ENCODE peak calls at places on chromosomes 3 and 15, in ten cellular contexts. G, L, F, U, N, O, W, S, E and D are unnamed samples.

GRCh38 chr3:56980798-56981390 is 79.6 kb upstream of the SPATA12 start:
- DNase-seq in G (peak), L (no peak), F (peak), U (no peak), N (peak), O (peak), W (peak), S (peak), E (peak), D (peak)

GRCh38 chr3:58495101-58495500 is 3.2 kb downstream of the KCTD6 start:
- DNase-seq in G (no peak), L (no peak), F (no peak), U (no peak), N (no peak), O (no peak), W (no peak), S (no peak), E (no peak), D (no peak)

GRCh38 chr3:147417896-147418295 is 8.7 kb downstream of the ZIC1 start:
- DNase-seq in G (no peak), L (no peak), F (no peak), U (no peak), N (no peak), O (no peak), W (no peak), S (no peak), E (no peak), D (no peak)

GRCh38 chr3:53554559-53555511 is 60.4 kb downstream of the CACNA1D start:
- DNase-seq in G (no peak), L (no peak), F (no peak), U (no peak), N (no peak), O (no peak), W (no peak), S (no peak), E (no peak), D (no peak)

GRCh38 chr3:138964923-138965322 is 17.9 kb downstream of the FOXL2NB start:
- DNase-seq in G (no peak), L (no peak), F (no peak), U (no peak), N (no peak), O (no peak), W (no peak), S (no peak), E (no peak), D (no peak)

GRCh38 chr15:82263350-82263749 is 732 bp downstream of the SAXO2 start:
- DNase-seq in G (no peak), L (no peak), F (no peak), U (no peak), N (no peak), O (no peak), W (peak), S (peak), E (no peak), D (peak)

GRCh38 chr15:92393994-92394326 is 279 bp downstream of the ST8SIA2 start:
- DNase-seq in G (no peak), L (no peak), F (no peak), U (no peak), N (no peak), O (no peak), W (no peak), S (no peak), E (no peak), D (no peak)

GRCh38 chr3:13111173-13111873 is 38.1 kb upstream of the IQSEC1 start:
- DNase-seq in G (no peak), L (no peak), F (peak), U (no peak), N (no peak), O (peak), W (peak), S (no peak), E (no peak), D (no peak)

GRCh38 chr15:63977102-63977501 is 69.2 kb downstream of the DAPK2 start:
- DNase-seq in G (no peak), L (no peak), F (no peak), U (peak), N (no peak), O (no peak), W (no peak), S (no peak), E (no peak), D (no peak)

GRCh38 chr3:101077361-101078011 is 84.3 kb upstream of the ABI3BP start:
- DNase-seq in G (peak), L (no peak), F (no peak), U (no peak), N (no peak), O (peak), W (peak), S (peak), E (no peak), D (peak)

GRCh38 chr15:90266061-90266431 is 574 bp downstream of the NGRN start:
- DNase-seq in G (peak), L (no peak), F (peak), U (no peak), N (no peak), O (no peak), W (peak), S (peak), E (peak), D (peak)

GRCh38 chr15:52294881-52295420 is 653 bp downstream of the MYO5C start:
- DNase-seq in G (no peak), L (no peak), F (no peak), U (no peak), N (no peak), O (no peak), W (peak), S (no peak), E (no peak), D (no peak)

GRCh38 chr15:87792250-87793030 is 464.1 kb downstream of the NTRK3 start:
- DNase-seq in G (no peak), L (no peak), F (no peak), U (no peak), N (no peak), O (no peak), W (no peak), S (no peak), E (no peak), D (no peak)

GRCh38 chr3:122392868-122393844 is 9.2 kb downstream of the FAM162A start:
- DNase-seq in G (peak), L (no peak), F (no peak), U (no peak), N (no peak), O (peak), W (peak), S (peak), E (no peak), D (peak)

GRCh38 chr15:101522091-101522490 is 32.6 kb upstream of the PCSK6 start:
- DNase-seq in G (no peak), L (no peak), F (no peak), U (peak), N (no peak), O (no peak), W (no peak), S (no peak), E (no peak), D (no peak)

GRCh38 chr3:194256040-194256945 is 94.8 kb downstream of the CPN2 start:
- DNase-seq in G (no peak), L (no peak), F (peak), U (peak), N (no peak), O (no peak), W (no peak), S (no peak), E (no peak), D (no peak)

GRCh38 chr3:41117398-41117870 is 81.9 kb upstream of the CTNNB1 start:
- DNase-seq in G (peak), L (no peak), F (peak), U (no peak), N (peak), O (peak), W (peak), S (peak), E (peak), D (peak)

GRCh38 chr15:67303490-67304363 is 49.1 kb downstream of the IQCH start:
- DNase-seq in G (peak), L (no peak), F (no peak), U (no peak), N (no peak), O (peak), W (peak), S (peak), E (no peak), D (peak)

GRCh38 chr3:150106752-150107428 is 136.2 kb upstream of the PFN2 start:
- DNase-seq in G (peak), L (peak), F (no peak), U (no peak), N (peak), O (no peak), W (peak), S (peak), E (no peak), D (peak)

GRCh38 chr3:38655708-38656300 is 6.3 kb upstream of the SCN5A start:
- DNase-seq in G (peak), L (no peak), F (no peak), U (no peak), N (peak), O (peak), W (peak), S (peak), E (no peak), D (peak)

GRCh38 chr3:194233150-194233549 is 97.2 kb downstream of the HES1 start:
- DNase-seq in G (no peak), L (no peak), F (no peak), U (no peak), N (no peak), O (no peak), W (no peak), S (no peak), E (no peak), D (no peak)

GRCh38 chr15:37019479-37020433 is 80.6 kb downstream of the MEIS2 start:
- DNase-seq in G (peak), L (no peak), F (peak), U (no peak), N (no peak), O (no peak), W (no peak), S (no peak), E (no peak), D (no peak)

GRCh38 chr3:12993623-12994356 is 79.4 kb downstream of the IQSEC1 start:
- DNase-seq in G (no peak), L (no peak), F (peak), U (no peak), N (no peak), O (no peak), W (peak), S (peak), E (no peak), D (no peak)

GRCh38 chr3:155519081-155519480 is 225.6 kb upstream of the STRIT1 start:
- DNase-seq in G (no peak), L (no peak), F (no peak), U (no peak), N (no peak), O (no peak), W (no peak), S (no peak), E (no peak), D (no peak)

GRCh38 chr15:88275804-88276203 is 19.3 kb upstream of the NTRK3 start:
- DNase-seq in G (no peak), L (no peak), F (no peak), U (no peak), N (no peak), O (no peak), W (no peak), S (no peak), E (peak), D (no peak)

GRCh38 chr3:170410428-170411029 is 8.1 kb upstream of the CLDN11 start:
- DNase-seq in G (peak), L (no peak), F (no peak), U (no peak), N (no peak), O (no peak), W (peak), S (peak), E (no peak), D (peak)

GRCh38 chr3:94173667-94174434 is 111.0 kb downstream of the NSUN3 start:
- DNase-seq in G (no peak), L (no peak), F (no peak), U (no peak), N (no peak), O (peak), W (peak), S (no peak), E (no peak), D (peak)

GRCh38 chr15:75199347-75199976 is 2.2 kb upstream of the C15orf39 start:
- DNase-seq in G (no peak), L (no peak), F (no peak), U (no peak), N (no peak), O (no peak), W (no peak), S (no peak), E (no peak), D (no peak)
- H3K4me3 ChIP-seq in G (no peak), L (no peak), F (no peak), U (no peak), N (no peak), O (no peak), W (no peak), S (no peak), E (no peak), D (no peak)

GRCh38 chr3:63931290-63931689 is 19.1 kb upstream of the SCAANT1 start:
- DNase-seq in G (no peak), L (no peak), F (no peak), U (no peak), N (no peak), O (no peak), W (no peak), S (no peak), E (no peak), D (no peak)
- TF ChIP-seq CTCF in G (no peak), L (peak), F (no peak), U (no peak), N (no peak), O (no peak), W (no peak), S (no peak), E (no peak), D (no peak)

GRCh38 chr3:165835431-165835830 is 1.8 kb downstream of the BCHE start:
- DNase-seq in G (peak), L (no peak), F (no peak), U (no peak), N (no peak), O (no peak), W (no peak), S (no peak), E (no peak), D (no peak)
- H3K4me3 ChIP-seq in G (peak), L (no peak), F (no peak), U (no peak), N (no peak), O (no peak), W (no peak), S (no peak), E (no peak), D (no peak)

DNA sequence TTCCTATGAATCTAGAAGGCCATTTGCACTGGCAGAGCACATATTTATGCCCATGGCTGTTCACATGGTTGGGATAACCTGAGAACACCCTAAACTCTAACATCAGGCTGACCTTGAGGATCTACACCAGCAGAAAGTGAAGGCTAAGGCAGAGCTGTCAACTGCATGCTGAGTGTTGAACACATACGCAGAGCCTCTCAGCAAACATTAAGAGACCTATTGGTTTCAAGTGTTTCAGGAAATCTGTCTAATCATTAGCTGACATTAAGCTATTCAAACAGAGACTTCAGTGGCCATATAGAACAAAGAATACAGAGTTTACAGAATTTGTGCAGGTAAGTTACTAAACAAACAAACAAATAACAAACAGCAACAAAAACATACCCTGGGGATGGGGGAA is 16.1 kb upstream of the SEC61A1 start:
- DNase-seq in G (no peak), L (no peak), F (no peak), U (no peak), N (no peak), O (no peak), W (no peak), S (no peak), E (no peak), D (no peak)
- TF ChIP-seq CTCF in G (no peak), L (no peak), F (no peak), U (no peak), N (no peak), O (no peak), W (no peak), S (no peak), E (no peak), D (no peak)

GRCh38 chr3:9901967-9902366 is 681 bp upstream of the IL17RE start:
- DNase-seq in G (no peak), L (no peak), F (no peak), U (no peak), N (no peak), O (no peak), W (no peak), S (no peak), E (no peak), D (no peak)

GRCh38 chr3:9902372-9903237 is at the start of gene IL17RE:
- DNase-seq in G (no peak), L (no peak), F (peak), U (no peak), N (no peak), O (no peak), W (no peak), S (no peak), E (no peak), D (peak)

GRCh38 chr3:9899289-9899791 is 3.3 kb upstream of the IL17RE start:
- DNase-seq in G (no peak), L (no peak), F (no peak), U (no peak), N (no peak), O (no peak), W (no peak), S (no peak), E (no peak), D (no peak)

GRCh38 chr3:9897408-9898372 is 5.0 kb upstream of the IL17RE start:
- DNase-seq in G (peak), L (no peak), F (peak), U (no peak), N (no peak), O (peak), W (peak), S (peak), E (no peak), D (peak)

DNA sequence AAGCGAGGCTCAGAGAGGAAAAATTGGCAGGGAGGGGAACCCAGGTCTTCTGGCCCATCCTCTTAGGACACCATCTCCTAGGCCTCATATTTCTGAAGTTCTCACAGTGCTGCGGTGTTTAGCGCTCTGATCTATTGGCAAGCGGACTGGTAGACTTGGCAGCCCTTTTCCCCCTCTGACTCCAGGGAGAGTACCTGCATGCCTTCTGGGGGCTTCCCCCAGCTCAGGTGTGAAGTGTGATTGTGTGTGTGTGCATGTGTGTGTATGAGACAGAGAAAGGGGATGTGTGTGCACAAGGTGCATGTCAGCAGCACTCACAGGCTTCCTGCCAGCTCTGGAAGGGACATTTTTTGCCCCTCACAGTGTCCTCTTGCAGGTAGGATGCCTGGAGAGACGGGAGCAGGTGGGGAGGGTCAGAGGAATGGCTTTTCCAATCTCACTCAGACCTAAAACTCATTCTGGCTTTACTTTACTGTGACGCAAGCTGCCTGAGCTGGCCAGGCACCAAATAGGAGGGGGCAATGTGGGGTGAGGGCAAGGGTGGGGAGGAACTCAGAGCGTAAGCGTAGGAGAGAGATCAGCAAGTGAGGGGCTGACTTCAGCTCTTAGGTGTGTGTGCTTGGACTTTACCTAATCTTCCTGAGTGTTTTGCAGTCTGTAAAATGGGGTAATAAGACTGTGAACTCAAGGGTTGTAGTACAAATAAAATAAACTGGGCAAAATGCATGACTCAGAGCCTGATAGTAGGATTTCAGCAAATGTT is 4.0 kb upstream of the IL17RE start:
- DNase-seq in G (no peak), L (no peak), F (peak), U (no peak), N (no peak), O (no peak), W (peak), S (no peak), E (no peak), D (no peak)
- H3K4me3 ChIP-seq in G (no peak), L (no peak), F (no peak), U (no peak), N (no peak), O (no peak), W (peak), S (no peak), E (no peak), D (no peak)